ENCODE peak calls at places on chromosomes 12 and 14, in eight cellular contexts. S, J, V, I, O, P, R and W are unnamed samples.

GRCh38 chr12:12441051-12441807 is 84.4 kb downstream of the BORCS5 start:
- DNase-seq in V (peak), P (no peak), S (no peak), I (no peak), O (no peak), R (no peak), J (no peak), W (no peak)

GRCh38 chr12:102172436-102172835 is 25.2 kb downstream of the PMCH start:
- DNase-seq in P (no peak), I (no peak), R (no peak), S (no peak), V (no peak), O (no peak), J (no peak), W (peak)

GRCh38 chr12:122158700-122159285 is 15.2 kb downstream of the IL31 start:
- DNase-seq in O (no peak), P (no peak), J (no peak), V (no peak), R (no peak), S (no peak), I (no peak), W (no peak)

GRCh38 chr12:3366451-3367155 is 124.4 kb upstream of the PRMT8 start:
- DNase-seq in J (no peak), R (no peak), O (no peak), V (no peak), P (no peak), I (no peak), S (no peak), W (no peak)

GRCh38 chr14:52318829-52319604 is 4.9 kb downstream of the PTGER2 start:
- DNase-seq in P (no peak), J (no peak), I (peak), V (no peak), O (no peak), S (no peak), R (no peak), W (no peak)

GRCh38 chr12:31019561-31020308 is 53.9 kb upstream of the DDX11 start:
- DNase-seq in P (no peak), S (no peak), O (no peak), I (no peak), J (no peak), R (no peak), V (no peak), W (no peak)

GRCh38 chr12:113059071-113059595 is 2.6 kb downstream of the DTX1 start:
- DNase-seq in R (no peak), S (no peak), J (no peak), V (no peak), I (no peak), P (no peak), O (no peak), W (no peak)

GRCh38 chr14:34043627-34044372 is 92.9 kb upstream of the EGLN3 start:
- DNase-seq in J (no peak), R (no peak), V (no peak), P (no peak), S (peak), I (peak), O (no peak), W (peak)

GRCh38 chr12:57233357-57234232 is 4.1 kb downstream of the SHMT2 start:
- DNase-seq in S (no peak), J (no peak), O (no peak), P (no peak), I (no peak), R (no peak), V (no peak), W (peak)

GRCh38 chr12:104692335-104693218 is 235.8 kb downstream of the CHST11 start:
- DNase-seq in V (no peak), R (no peak), I (no peak), S (no peak), J (no peak), P (no peak), O (no peak), W (no peak)

GRCh38 chr14:99261916-99262787 is 9.8 kb downstream of the BCL11B start:
- DNase-seq in O (no peak), P (no peak), S (peak), R (no peak), V (no peak), J (no peak), I (peak), W (no peak)

GRCh38 chr12:8088574-8088973 is 6.5 kb downstream of the NECAP1 start:
- DNase-seq in O (no peak), S (peak), R (no peak), J (no peak), I (peak), V (no peak), P (no peak), W (no peak)

GRCh38 chr14:44448816-44449411 is 58.2 kb downstream of the FSCB start:
- DNase-seq in V (no peak), R (no peak), J (no peak), S (no peak), I (no peak), O (no peak), P (no peak), W (no peak)

GRCh38 chr14:68501621-68502052 is 291.2 kb downstream of the ZFP36L1 start:
- DNase-seq in O (no peak), J (no peak), V (no peak), P (no peak), S (no peak), I (no peak), R (no peak), W (peak)

GRCh38 chr12:85016423-85016822 is 19.7 kb downstream of the TSPAN19 start:
- DNase-seq in I (no peak), P (no peak), R (peak), V (no peak), S (no peak), O (no peak), J (peak), W (peak)

GRCh38 chr12:27865421-27865820 is 85.4 kb upstream of the MANSC4 start:
- DNase-seq in P (no peak), J (peak), R (peak), S (no peak), I (no peak), V (no peak), O (no peak), W (no peak)

GRCh38 chr14:33811731-33812130 is 139.1 kb downstream of the EGLN3 start:
- DNase-seq in J (no peak), S (no peak), V (no peak), O (no peak), I (no peak), P (no peak), R (no peak), W (no peak)

GRCh38 chr12:32051511-32052299 is 54.9 kb upstream of the BICD1 start:
- DNase-seq in R (peak), O (no peak), P (no peak), J (peak), V (no peak), I (no peak), S (no peak), W (peak)

GRCh38 chr12:40738856-40739255 is 46.6 kb downstream of the CNTN1 start:
- DNase-seq in J (no peak), V (no peak), P (no peak), R (no peak), S (no peak), O (no peak), I (no peak), W (no peak)

GRCh38 chr12:75760481-75761324 is 249.3 kb upstream of the KRR1 start:
- DNase-seq in R (no peak), I (no peak), V (no peak), P (no peak), J (no peak), O (no peak), S (no peak), W (no peak)

GRCh38 chr14:104143071-104143470 is 4.7 kb downstream of the KIF26A start:
- DNase-seq in O (no peak), I (no peak), S (no peak), V (no peak), J (no peak), P (no peak), R (no peak), W (no peak)

GRCh38 chr12:52906049-52906645 is 1.3 kb upstream of the KRT8 start:
- DNase-seq in P (no peak), I (no peak), S (no peak), J (no peak), V (no peak), O (no peak), R (no peak), W (no peak)

GRCh38 chr14:63840981-63841380 is 11.8 kb upstream of the SYNE2 start:
- DNase-seq in J (no peak), I (peak), O (no peak), P (no peak), V (no peak), S (peak), R (no peak), W (no peak)

GRCh38 chr12:91142184-91142583 is 30.9 kb upstream of the LUM start:
- DNase-seq in P (no peak), I (no peak), S (no peak), O (no peak), V (no peak), R (no peak), J (no peak), W (no peak)

GRCh38 chr12:10453144-10453543 is at the start of gene KLRC1:
- DNase-seq in I (no peak), J (no peak), R (no peak), V (no peak), O (no peak), S (no peak), P (no peak), W (no peak)

GRCh38 chr12:12381982-12382381 is 25.1 kb downstream of the BORCS5 start:
- DNase-seq in S (no peak), J (no peak), O (no peak), I (no peak), V (no peak), P (no peak), R (no peak), W (no peak)

GRCh38 chr14:103721334-103722120 is 5.9 kb downstream of the ZFYVE21 start:
- DNase-seq in V (no peak), I (no peak), R (no peak), S (peak), J (no peak), P (peak), O (no peak), W (no peak)

GRCh38 chr12:52203126-52203921 is 11.5 kb upstream of the KRT80 start:
- DNase-seq in V (no peak), J (no peak), S (peak), P (peak), R (no peak), I (no peak), O (no peak), W (peak)

GRCh38 chr14:64826845-64827244 is 52.9 kb downstream of the SPTB start:
- DNase-seq in J (no peak), S (no peak), V (no peak), I (no peak), R (no peak), O (no peak), P (no peak), W (no peak)

GRCh38 chr12:29113101-29113500 is 36.0 kb upstream of the FAR2 start:
- DNase-seq in P (no peak), S (no peak), I (no peak), J (peak), R (no peak), O (no peak), V (no peak), W (no peak)

GRCh38 chr14:96783306-96784224 is 13.6 kb upstream of the VRK1 start:
- DNase-seq in V (no peak), J (no peak), S (no peak), R (no peak), P (no peak), O (no peak), I (no peak), W (no peak)

GRCh38 chr12:121801601-121802484 is 2.0 kb upstream of the SETD1B start:
- DNase-seq in I (peak), V (peak), S (peak), J (no peak), O (no peak), R (no peak), P (peak), W (peak)

GRCh38 chr14:25911831-25912230 is 686.0 kb downstream of the NOVA1 start:
- DNase-seq in O (no peak), I (no peak), J (no peak), S (no peak), V (no peak), R (no peak), P (no peak), W (no peak)

GRCh38 chr12:6551496-6552139 is 4.2 kb downstream of the IFFO1 start:
- DNase-seq in P (no peak), J (no peak), I (no peak), V (no peak), R (peak), S (no peak), O (no peak), W (peak)

GRCh38 chr12:2299207-2299606 is 246.4 kb downstream of the CACNA1C start:
- DNase-seq in P (no peak), J (no peak), V (peak), O (no peak), S (no peak), I (no peak), R (no peak), W (peak)

GRCh38 chr12:124361074-124361965 is 66.4 kb downstream of the RFLNA start:
- DNase-seq in R (no peak), I (no peak), V (no peak), J (no peak), S (no peak), O (no peak), P (no peak), W (no peak)